ENCODE peak calls at places on chromosome 18, in nine cellular contexts. V is transverse colon, L is suprapubic skin, D is HCT116, O is A549, A is sigmoid colon, N is HepG2, F is prostate gland, X is IMR-90. C is an unnamed sample.

GRCh38 chr18:47893047-47893446 is 37.4 kb downstream of the SMAD2 start:
- DNase-seq in V (no peak), L (no peak), D (no peak), O (no peak), A (no peak), N (no peak), F (no peak), X (no peak), C (no peak)

GRCh38 chr18:30248061-30248460 is 794.5 kb downstream of the DSC3 start:
- DNase-seq in V (no peak), L (no peak), D (no peak), O (no peak), A (no peak), N (no peak), F (no peak), X (no peak), C (no peak)

GRCh38 chr18:37567994-37568359 is 2.4 kb upstream of the CELF4 start:
- DNase-seq in V (no peak), L (no peak), D (no peak), O (no peak), A (no peak), N (no peak), F (no peak), X (no peak), C (no peak)

GRCh38 chr18:2316686-2317308 is 254.5 kb downstream of the METTL4 start:
- DNase-seq in V (no peak), L (no peak), D (no peak), O (no peak), A (no peak), N (peak), F (no peak), X (no peak), C (no peak)

GRCh38 chr18:70499218-70499691 is 210.4 kb downstream of the SOCS6 start:
- DNase-seq in V (no peak), L (no peak), D (no peak), O (no peak), A (no peak), N (no peak), F (no peak), X (no peak), C (no peak)

GRCh38 chr18:7470503-7470902 is 96.6 kb upstream of the PTPRM start:
- DNase-seq in V (no peak), L (no peak), D (no peak), O (no peak), A (no peak), N (no peak), F (no peak), X (no peak), C (no peak)

GRCh38 chr18:1848716-1849115 is 722.6 kb downstream of the METTL4 start:
- DNase-seq in V (no peak), L (no peak), D (no peak), O (no peak), A (no peak), N (no peak), F (no peak), X (no peak), C (no peak)

GRCh38 chr18:76491801-76492668 is 3.0 kb downstream of the ZNF516 start:
- DNase-seq in V (peak), L (peak), D (no peak), O (peak), A (peak), N (no peak), F (peak), X (peak), C (no peak)

DNA sequence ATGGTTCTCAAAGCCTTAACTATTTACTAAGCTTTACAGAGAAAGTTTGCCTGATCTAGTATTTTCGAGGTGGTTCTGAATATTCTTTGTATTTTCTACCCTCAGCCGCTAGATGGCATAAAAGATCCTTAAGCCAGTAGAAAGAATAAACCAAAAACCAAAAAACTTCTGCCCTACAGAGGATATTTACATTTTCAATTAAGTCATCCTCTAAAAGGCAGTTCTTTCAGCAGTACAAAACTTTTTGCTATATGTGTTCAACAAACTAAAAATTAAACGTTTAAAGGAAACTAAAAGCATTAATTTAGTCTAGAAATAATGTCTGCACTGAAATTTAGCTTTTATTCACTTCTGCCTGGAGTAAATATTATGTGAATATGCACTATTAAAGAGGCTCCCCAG is 297.5 kb downstream of the PIEZO2 start:
- DNase-seq in V (no peak), L (no peak), D (peak), O (peak), A (no peak), N (peak), F (no peak), X (peak), C (no peak)
- TF ChIP-seq CTCF in V (peak), L (peak), D (peak), O (peak), A (peak), N (peak), F (no peak), X (peak), C (no peak)

DNA sequence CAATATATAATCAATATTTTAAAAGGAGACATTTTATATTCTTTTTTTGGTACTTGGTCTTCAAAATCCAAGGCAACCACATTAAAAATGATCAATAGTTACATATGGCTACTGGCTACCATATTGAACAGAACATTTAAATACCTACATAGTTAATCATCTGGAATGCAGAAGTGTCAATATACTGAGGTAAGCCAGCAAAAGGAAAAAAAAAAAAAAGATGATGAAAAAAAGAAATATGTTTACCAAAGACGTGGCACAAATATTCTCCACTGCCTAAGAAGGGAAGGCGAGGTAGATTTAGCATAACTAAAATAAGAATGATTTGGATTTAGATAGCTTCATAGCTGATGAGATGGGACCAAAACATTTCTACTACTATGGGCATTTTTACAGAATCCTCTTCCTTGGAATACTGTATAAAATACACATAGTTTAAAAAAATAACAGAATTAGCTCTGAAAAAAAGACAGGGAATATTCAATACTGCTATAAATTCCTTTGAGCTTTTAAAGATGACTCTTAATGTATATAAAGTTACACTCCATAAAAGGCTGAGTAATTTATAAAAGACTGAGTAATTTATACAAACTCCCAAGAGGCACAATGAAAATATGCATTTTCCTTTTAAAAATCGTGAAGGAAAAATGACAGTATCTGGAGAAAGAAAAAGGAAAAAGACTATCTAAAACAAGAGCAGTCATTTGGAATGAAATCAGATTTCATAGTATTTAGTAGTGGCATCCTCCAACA is 63.5 kb downstream of the CDH2 start:
- DNase-seq in V (no peak), L (no peak), D (no peak), O (no peak), A (no peak), N (no peak), F (no peak), X (peak), C (no peak)
- H3K4me3 ChIP-seq in V (no peak), L (no peak), D (no peak), O (no peak), A (no peak), N (no peak), F (no peak), X (no peak), C (no peak)

DNA sequence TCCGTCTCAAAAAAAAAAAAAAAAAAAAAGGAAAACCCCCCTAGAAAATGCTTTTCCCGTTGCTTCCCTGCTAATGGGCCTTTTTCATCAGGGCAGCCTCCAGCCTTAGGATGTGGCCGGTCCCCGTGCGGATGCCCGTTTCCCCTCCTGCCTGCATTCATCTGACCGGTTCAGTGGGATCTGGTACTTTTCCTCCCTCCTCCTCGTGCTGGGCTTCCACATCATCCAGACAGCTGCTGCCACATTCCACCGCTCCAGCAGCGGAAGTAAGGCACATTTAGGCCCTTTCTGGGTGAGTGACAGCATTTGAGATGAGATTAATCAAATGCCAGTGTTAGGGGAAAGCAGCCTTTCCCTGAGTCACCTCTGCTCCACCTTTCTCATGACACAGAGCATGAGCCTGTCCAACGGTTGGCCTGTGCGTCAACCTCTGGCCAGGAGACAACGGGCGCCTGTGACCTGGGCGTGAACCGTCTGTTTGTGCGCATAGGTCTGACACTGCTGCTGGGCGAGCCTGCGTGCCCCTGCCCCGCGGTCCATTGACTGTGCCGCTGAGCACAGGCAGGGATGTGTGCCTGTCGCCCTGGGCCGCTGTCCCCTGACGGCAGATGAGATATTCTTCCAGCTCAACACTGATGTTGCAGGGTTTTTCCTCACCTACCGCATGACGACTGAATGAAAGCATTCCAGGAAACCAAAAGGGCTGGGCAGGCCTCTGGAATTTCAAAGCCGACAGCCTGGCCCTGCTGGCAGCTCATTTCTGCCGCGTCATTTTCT is 174.0 kb downstream of the TGIF1 start:
- DNase-seq in V (peak), L (peak), D (peak), O (peak), A (peak), N (peak), F (peak), X (peak), C (peak)
- TF ChIP-seq POLR2A in V (peak), L (peak), D (no peak), O (peak), A (peak), N (peak), F (peak), X (peak), C (no peak)

DNA sequence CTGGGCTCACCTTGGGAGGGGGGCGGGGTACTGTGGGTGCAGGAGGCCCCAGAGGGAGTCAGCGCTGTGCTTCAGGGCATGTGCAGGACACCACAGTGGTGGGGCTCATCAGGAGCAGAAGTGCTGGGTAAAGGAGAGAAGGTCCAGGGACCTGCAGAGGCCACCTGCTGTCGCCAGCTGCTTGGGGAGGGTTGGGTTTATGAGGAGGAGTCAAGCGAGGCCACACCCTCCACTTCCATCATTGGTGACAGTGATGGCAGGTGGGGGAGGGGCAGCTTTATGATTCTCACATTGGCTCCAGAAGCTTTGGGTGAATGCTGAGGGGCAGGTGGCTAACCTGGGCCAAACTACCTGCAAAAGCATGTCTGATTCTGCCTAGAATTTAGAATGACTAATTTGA is 392.6 kb downstream of the HRH4 start:
- DNase-seq in V (peak), L (no peak), D (no peak), O (no peak), A (no peak), N (no peak), F (no peak), X (no peak), C (no peak)
- TF ChIP-seq CTCF in V (no peak), L (no peak), D (no peak), O (no peak), A (no peak), N (no peak), F (no peak), X (no peak), C (no peak)

DNA sequence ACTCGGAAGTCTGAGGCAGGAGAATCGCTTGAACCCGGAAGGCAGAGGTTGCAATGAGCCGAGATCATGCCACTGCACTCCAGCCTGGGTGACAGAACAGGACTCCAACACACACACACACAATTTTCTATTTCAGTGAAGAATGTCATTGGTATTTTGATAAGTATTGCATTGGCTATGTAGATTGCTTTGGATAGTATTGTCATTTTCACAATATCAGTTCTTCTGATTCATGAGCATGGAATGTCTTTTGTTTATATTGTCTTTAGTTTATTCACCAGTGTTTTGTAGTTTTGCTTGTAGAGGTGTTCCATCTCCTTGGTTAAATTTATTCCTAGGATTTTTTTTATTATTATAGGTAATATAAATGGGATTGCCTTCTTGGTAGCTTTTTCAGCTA is 693.4 kb upstream of the SYT4 start:
- DNase-seq in V (no peak), L (no peak), D (no peak), O (no peak), A (no peak), N (no peak), F (no peak), X (no peak), C (no peak)
- H3K4me3 ChIP-seq in V (no peak), L (no peak), D (no peak), O (no peak), A (no peak), N (no peak), F (no peak), X (no peak), C (no peak)

DNA sequence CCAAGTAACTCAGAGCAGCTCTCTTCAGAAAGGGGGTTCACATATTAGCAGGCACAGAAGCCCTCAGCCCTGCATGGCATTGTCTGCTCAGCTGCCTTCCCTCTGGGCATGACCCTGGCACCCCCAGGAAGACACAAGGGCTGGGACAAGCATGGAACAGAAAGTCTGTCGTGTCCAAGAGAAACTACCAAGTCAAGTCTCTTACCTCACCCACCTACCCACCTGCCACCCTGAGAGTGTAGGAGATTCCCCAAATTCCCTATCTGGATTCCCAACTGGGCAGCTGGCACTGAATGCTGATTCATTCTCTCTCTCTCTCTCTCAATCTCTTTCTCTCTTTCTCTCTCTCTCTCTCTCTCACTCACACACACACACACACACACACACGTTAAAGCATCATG is 21.6 kb downstream of the SMAD7 start:
- DNase-seq in V (no peak), L (no peak), D (no peak), O (no peak), A (no peak), N (no peak), F (no peak), X (peak), C (no peak)
- TF ChIP-seq POLR2A in V (no peak), L (no peak), D (no peak), O (no peak), A (no peak), N (no peak), F (no peak), X (no peak), C (no peak)

GRCh38 chr18:54557958-54558357 is 33.1 kb upstream of the DYNAP start:
- DNase-seq in V (no peak), L (no peak), D (no peak), O (no peak), A (no peak), N (no peak), F (no peak), X (no peak), C (no peak)

GRCh38 chr18:54561864-54562263 is 29.2 kb upstream of the DYNAP start:
- DNase-seq in V (no peak), L (no peak), D (no peak), O (no peak), A (no peak), N (no peak), F (no peak), X (no peak), C (no peak)

GRCh38 chr18:54555996-54556395 is 35.0 kb upstream of the DYNAP start:
- DNase-seq in V (no peak), L (no peak), D (no peak), O (no peak), A (no peak), N (no peak), F (no peak), X (no peak), C (no peak)

GRCh38 chr18:54558609-54559585 is 32.1 kb upstream of the DYNAP start:
- DNase-seq in V (no peak), L (no peak), D (no peak), O (peak), A (no peak), N (peak), F (no peak), X (peak), C (no peak)
- TF ChIP-seq CTCF in V (peak), L (peak), D (peak), O (peak), A (peak), N (peak), F (peak), X (peak), C (no peak)

GRCh38 chr18:9604348-9604747 is 10.0 kb downstream of the PPP4R1 start:
- DNase-seq in V (no peak), L (no peak), D (no peak), O (no peak), A (no peak), N (no peak), F (no peak), X (no peak), C (no peak)
- H3K4me3 ChIP-seq in V (no peak), L (no peak), D (no peak), O (no peak), A (no peak), N (no peak), F (no peak), X (no peak), C (no peak)

GRCh38 chr18:44771957-44772917 is 91.5 kb downstream of the SETBP1 start:
- DNase-seq in V (peak), L (no peak), D (no peak), O (no peak), A (peak), N (peak), F (no peak), X (no peak), C (no peak)
- TF ChIP-seq POLR2A in V (no peak), L (no peak), D (no peak), O (no peak), A (no peak), N (no peak), F (no peak), X (no peak), C (no peak)

GRCh38 chr18:22704627-22704918 is 228.6 kb upstream of the RBBP8 start:
- DNase-seq in V (no peak), L (no peak), D (no peak), O (no peak), A (no peak), N (no peak), F (no peak), X (no peak), C (no peak)
- TF ChIP-seq CTCF in V (no peak), L (no peak), D (no peak), O (no peak), A (no peak), N (no peak), F (no peak), X (no peak), C (no peak)